ENCODE peak calls at places on chromosomes 7 and 10, in four cellular contexts. Z is mesendoderm, W is OCI-LY7, U is kidney. E is an unnamed sample. For H3K4me1, the result is how much of the 10 kb centered on the place peaks cover.

GRCh38 chr7:157412021-157412443 is 75.2 kb downstream of the DNAJB6 start:
- DNase-seq in Z (no peak), W (no peak), U (peak), E (peak)

GRCh38 chr7:37352974-37353948 is 95.4 kb downstream of the ELMO1 start:
- DNase-seq in Z (peak), W (peak), U (no peak), E (peak)

GRCh38 chr7:30880941-30881340 is 30.7 kb upstream of the AQP1 start:
- DNase-seq in Z (peak), W (no peak), U (no peak), E (no peak)

GRCh38 chr7:19011212-19011611 is 106.2 kb downstream of the TWIST1 start:
- DNase-seq in Z (no peak), W (no peak), U (no peak), E (no peak)

GRCh38 chr7:38476764-38477163 is 154.4 kb downstream of the AMPH start:
- DNase-seq in Z (peak), W (no peak), U (no peak), E (no peak)

GRCh38 chr10:131901181-131901829 is 497 bp downstream of the PPP2R2D start:
- DNase-seq in Z (peak), W (peak), U (peak), E (peak)

GRCh38 chr10:98331888-98332287 is 63.9 kb upstream of the LOXL4 start:
- DNase-seq in Z (peak), W (peak), U (peak), E (no peak)

GRCh38 chr7:8321312-8321711 is 59.3 kb upstream of the ICA1 start:
- DNase-seq in Z (no peak), W (no peak), U (no peak), E (no peak)

GRCh38 chr10:60576130-60577069 is 186.7 kb upstream of the ANK3 start:
- DNase-seq in Z (no peak), W (no peak), U (no peak), E (no peak)

DNA sequence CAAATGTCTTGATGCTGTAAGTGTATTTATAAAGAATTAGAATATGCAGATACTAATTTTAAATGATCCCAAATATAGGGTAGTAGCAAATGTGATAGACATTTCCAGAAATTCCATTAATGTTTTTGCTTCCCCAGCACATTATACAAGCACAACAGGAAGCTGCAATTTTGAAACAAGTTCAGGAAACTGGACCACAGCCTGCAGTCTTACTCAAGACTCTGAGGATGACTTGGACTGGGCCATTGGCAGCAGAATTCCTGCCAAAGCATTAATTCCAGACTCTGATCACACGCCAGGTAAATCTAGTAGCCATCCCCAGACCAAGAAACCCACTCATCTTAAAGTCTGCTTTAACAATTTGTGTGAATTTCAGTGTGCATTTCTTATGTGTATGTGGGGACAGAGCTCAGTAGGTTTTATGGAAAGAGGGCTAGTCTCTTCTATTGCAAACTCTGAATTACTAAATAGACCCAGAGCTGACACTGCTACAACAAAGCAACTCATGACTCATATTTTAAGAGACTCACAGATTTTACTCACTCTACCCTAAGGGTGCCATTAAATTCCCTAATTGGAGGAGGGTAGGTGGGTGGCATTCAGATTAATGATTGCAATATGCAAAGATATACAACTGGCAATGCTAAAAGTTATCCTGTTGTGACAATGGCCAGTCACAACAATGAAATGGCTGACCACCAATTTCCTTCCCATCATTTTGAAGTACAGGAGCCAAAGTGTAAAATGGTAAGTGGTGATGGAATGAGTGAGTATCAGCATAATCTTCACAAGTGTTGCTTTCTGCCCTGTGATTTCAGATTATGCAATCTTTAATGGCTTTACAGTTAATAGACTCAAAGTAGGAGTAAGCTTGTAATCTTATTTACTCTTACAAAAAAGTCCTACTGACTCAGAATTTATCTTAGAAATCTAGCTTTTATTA is 317.6 kb upstream of the PLXDC2 start:
- DNase-seq in Z (no peak), W (no peak), U (no peak), E (no peak)
- H3K4me3 ChIP-seq in Z (no peak), W (no peak), U (no peak), E (no peak)

DNA sequence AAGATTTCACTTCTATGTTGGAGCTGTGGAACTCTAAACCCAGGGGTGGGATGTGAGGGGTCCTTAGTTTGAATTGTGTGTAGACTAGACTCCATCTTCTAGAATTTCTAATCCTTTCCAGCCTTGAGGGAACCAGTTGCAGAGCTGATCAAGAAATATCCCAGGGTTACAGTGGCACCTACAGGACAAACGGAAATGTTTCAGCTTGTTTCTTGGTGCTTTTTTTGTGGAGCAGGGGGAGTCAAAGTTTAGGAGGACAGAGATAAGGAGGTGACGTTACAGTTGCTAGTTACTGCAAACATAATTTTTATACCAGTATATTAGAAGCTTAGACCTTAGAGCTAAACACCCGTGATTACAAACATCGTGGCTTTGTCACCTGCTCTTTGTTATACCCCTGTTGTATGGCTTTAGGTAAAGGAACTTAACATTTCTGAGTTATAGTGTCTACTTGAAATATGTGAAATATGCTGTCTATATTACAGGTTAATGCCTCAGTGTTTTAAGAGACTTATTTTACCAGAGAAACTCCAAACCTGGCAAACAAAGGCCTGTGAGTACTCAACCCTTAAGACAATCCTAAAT is 84.5 kb upstream of the DYNC1I1 start:
- DNase-seq in Z (peak), W (peak), U (no peak), E (no peak)
- H3K27ac ChIP-seq in Z (no peak), W (no peak), U (no peak), E (no peak)

DNA sequence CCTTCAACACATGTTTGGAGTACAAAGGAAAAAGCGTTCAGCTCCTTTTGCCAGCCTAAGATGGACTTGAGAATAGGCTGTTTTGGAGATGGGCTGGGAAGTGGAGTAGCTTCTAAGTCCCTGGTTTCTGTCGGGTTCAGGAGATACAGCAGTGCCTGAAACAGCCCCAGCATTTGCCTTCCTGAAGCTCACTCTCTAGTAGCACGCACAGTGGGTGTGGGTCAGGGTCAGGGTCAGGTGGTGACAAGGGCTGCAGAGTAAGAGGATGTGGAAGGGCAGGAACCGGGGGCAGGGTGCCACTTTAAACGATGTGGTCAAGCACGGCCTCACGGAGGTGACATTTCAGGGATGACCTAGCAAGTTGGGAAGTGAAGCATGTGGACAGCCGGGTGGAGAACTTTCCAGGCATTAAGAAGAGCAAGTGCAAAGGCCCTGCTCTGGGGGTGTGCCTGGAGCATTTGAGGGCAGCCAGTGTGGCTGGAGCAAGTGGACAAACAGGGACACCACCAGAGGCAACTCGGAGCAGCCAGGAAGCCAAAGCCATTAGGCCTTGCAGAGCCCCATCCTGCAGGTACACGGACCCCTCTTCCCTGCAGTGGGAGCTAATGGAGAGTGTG is 382.2 kb upstream of the ZMIZ1 start:
- DNase-seq in Z (no peak), W (no peak), U (no peak), E (no peak)
- H3K4me1 ChIP-seq in Z (under half), W (under half), U (under half), E (under half)

DNA sequence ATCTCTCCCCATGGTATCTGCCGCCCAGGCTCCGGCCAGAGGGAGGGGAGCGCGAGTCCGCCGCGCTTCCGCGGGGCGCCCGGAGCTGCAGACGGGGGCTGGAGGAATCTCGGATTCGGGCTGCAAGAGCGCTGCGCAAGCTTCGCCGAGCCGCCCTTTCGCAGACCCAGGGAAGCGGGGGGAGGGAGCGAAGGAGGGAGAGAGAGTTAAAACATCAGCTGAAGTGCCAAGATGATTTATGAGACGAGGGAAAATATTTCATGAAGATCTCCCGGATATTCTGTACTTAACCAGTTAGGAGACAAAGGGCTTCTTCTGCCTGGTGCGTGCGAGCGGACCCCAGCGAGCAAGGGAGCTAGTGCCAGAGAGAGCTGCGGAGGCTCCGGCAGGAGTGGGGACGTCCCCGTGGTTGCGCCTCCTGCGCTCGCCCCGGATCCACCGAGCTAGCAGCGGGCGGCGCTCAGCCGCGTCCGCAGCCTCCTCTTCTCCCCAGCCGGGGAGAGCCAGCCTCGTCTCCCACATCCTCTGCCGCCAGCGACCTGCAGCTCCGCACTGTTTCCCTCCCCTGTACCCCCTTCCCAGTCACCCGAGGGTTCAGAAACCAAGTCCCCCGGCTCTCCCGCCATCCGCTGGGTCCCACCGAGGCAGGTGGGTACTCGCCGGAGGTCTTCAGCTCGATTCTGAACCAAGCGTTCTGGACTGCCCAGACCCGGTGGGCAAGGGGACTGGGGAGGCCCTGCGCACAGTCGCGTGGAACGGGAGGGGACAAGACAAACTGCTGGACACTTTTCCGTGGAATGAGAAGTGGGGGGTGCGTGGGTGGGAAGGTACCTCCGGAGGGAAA is 1.0 kb upstream of the PAX2 start:
- DNase-seq in Z (peak), W (no peak), U (peak), E (no peak)
- H3K4me3 ChIP-seq in Z (no peak), W (no peak), U (peak), E (no peak)

GRCh38 chr7:46170792-46171191 is 249.7 kb upstream of the IGFBP3 start:
- DNase-seq in Z (no peak), W (no peak), U (no peak), E (no peak)

GRCh38 chr7:46170021-46170420 is 248.9 kb upstream of the IGFBP3 start:
- DNase-seq in Z (no peak), W (no peak), U (no peak), E (no peak)

GRCh38 chr7:46174192-46174572 is 253.1 kb upstream of the IGFBP3 start:
- DNase-seq in Z (no peak), W (no peak), U (no peak), E (no peak)

GRCh38 chr7:46175221-46175620 is 254.1 kb upstream of the IGFBP3 start:
- DNase-seq in Z (no peak), W (no peak), U (no peak), E (no peak)

DNA sequence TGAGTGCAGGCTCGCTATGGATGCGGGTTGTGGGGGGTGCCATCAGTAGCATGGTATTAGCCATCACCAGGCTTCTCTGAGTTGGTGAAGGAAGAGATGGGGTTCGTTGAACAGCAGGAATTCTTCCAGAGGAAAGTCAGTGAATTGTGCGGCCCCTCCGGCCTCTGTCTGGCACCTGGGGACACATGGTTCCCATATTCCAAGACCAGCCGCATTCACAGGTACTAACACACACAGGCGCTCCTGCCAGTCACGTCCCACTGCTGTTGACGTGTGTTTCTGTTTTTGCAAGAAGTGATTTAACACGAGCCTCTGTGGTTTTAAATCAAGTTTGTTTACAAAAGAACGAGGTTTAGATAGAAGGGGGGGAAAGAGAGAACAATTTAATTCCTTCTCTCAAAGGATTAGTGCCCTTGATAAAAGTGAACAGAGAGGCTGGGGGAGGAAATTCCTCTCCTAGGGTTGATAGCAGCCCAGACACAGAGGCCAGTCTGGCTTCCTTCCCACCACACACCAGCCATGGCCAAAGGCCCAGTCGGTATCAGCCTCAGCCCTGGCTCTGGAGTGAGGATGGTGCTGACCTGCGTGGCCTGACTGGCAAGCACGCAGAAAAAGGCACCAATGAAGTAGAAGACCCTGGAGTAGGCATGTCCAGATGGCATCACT is 252.6 kb upstream of the IGFBP3 start:
- DNase-seq in Z (no peak), W (no peak), U (peak), E (no peak)
- H3K27ac ChIP-seq in Z (no peak), W (no peak), U (no peak), E (no peak)

GRCh38 chr10:88889559-88890337 is 9.7 kb downstream of the STAMBPL1 start:
- DNase-seq in Z (no peak), W (peak), U (no peak), E (no peak)

GRCh38 chr10:88892223-88892967 is 12.3 kb downstream of the STAMBPL1 start:
- DNase-seq in Z (no peak), W (no peak), U (no peak), E (no peak)

GRCh38 chr10:88893611-88894010 is 13.6 kb downstream of the STAMBPL1 start:
- DNase-seq in Z (no peak), W (no peak), U (no peak), E (no peak)

GRCh38 chr10:88886557-88886956 is 6.5 kb downstream of the STAMBPL1 start:
- DNase-seq in Z (no peak), W (peak), U (no peak), E (no peak)

GRCh38 chr10:88890681-88891371 is 10.8 kb downstream of the STAMBPL1 start:
- DNase-seq in Z (no peak), W (no peak), U (no peak), E (no peak)
- H3K4me1 ChIP-seq in Z (under half), W (half or more), U (under half), E (under half)

GRCh38 chr10:21290499-21291160 is 234.9 kb downstream of the SKIDA1 start:
- DNase-seq in Z (no peak), W (no peak), U (no peak), E (no peak)

GRCh38 chr10:21296575-21297355 is 228.7 kb downstream of the SKIDA1 start:
- DNase-seq in Z (no peak), W (no peak), U (no peak), E (no peak)

GRCh38 chr10:21297525-21298383 is 227.7 kb downstream of the SKIDA1 start:
- DNase-seq in Z (no peak), W (no peak), U (no peak), E (no peak)

GRCh38 chr10:21293518-21294356 is 231.7 kb downstream of the SKIDA1 start:
- DNase-seq in Z (peak), W (no peak), U (no peak), E (no peak)

GRCh38 chr10:21292763-21293517 is 232.5 kb downstream of the SKIDA1 start:
- DNase-seq in Z (peak), W (no peak), U (peak), E (no peak)
- H3K4me3 ChIP-seq in Z (peak), W (no peak), U (peak), E (no peak)

GRCh38 chr7:73700581-73701134 is 17.3 kb downstream of the BUD23 start:
- DNase-seq in Z (no peak), W (no peak), U (no peak), E (no peak)

GRCh38 chr7:73698410-73698809 is 15.0 kb downstream of the BUD23 start:
- DNase-seq in Z (no peak), W (no peak), U (no peak), E (no peak)

GRCh38 chr7:73700070-73700423 is 16.6 kb downstream of the BUD23 start:
- DNase-seq in Z (no peak), W (no peak), U (no peak), E (no peak)

GRCh38 chr7:73701357-73701995 is 18.0 kb downstream of the STX1A start:
- DNase-seq in Z (peak), W (peak), U (no peak), E (peak)

DNA sequence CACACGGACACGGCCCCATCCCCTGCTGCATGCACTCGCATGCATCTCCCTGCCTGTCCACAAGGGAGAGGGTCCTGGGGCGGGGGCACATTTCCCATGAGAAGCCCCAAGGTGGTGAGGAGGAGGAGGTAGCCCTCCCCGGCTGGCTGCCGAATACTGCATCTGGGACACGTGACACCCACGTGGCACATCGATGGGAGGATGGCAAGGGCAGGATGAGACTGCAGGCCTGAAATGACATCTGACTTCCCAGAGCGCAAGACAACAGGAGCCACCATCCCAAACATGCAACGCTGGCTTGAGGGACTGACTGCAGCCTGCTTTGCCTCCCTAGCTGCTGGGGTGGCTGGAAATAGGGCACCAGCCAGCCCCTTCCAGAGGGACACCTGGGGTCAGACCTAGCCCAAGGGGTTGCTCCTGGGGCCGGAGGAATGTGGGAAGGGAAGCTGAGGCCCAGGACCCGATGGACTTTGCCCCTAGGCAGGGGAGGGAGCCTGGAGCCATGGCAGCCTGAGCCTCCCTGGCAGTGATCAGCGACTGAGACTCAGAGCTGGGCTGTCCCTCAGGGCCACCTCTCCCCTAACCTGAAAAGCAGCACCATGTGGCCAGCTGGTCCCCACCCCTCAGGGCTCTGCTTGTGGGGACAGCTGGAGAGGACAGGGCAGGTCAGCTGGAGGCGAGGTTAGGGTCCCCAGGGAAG is 16.1 kb downstream of the BUD23 start:
- DNase-seq in Z (no peak), W (no peak), U (no peak), E (no peak)
- H3K27ac ChIP-seq in Z (no peak), W (no peak), U (no peak), E (no peak)

GRCh38 chr10:24452030-24452429 is 243.1 kb downstream of the KIAA1217 start:
- DNase-seq in Z (no peak), W (no peak), U (no peak), E (no peak)
- H3K4me1 ChIP-seq in Z (under half), W (under half), U (under half), E (under half)

GRCh38 chr10:100710151-100710871 is 35.1 kb upstream of the PAX2 start:
- DNase-seq in Z (peak), W (no peak), U (peak), E (no peak)
- H3K4me3 ChIP-seq in Z (no peak), W (no peak), U (no peak), E (no peak)

E was measured in CD4-positive, CD25-positive, alpha-beta regulatory T cell.